ENCODE peak calls at places on chromosome 7, in five cellular contexts. Z, L, A, G and K are unnamed samples.

GRCh38 chr7:27923308-27923980 is 183.5 kb downstream of the TAX1BP1 start:
- DNase-seq in Z (no peak), L (peak; percentile 33), A (no peak), G (no peak), K (no peak)

GRCh38 chr7:113608786-113609185 is 310.0 kb downstream of the PPP1R3A start:
- DNase-seq in Z (no peak), L (no peak), A (no peak), G (no peak), K (no peak)

GRCh38 chr7:123273185-123273584 is 73.4 kb upstream of the SLC13A1 start:
- DNase-seq in Z (no peak), L (no peak), A (no peak), G (no peak), K (no peak)

GRCh38 chr7:5139998-5140397 is 50.0 kb upstream of the WIPI2 start:
- DNase-seq in Z (peak; percentile 42), L (peak; percentile 8), A (peak; percentile 61), G (no peak), K (no peak)

GRCh38 chr7:39125849-39126248 is 148.1 kb downstream of the POU6F2 start:
- DNase-seq in Z (no peak), L (no peak), A (peak; percentile 86), G (no peak), K (no peak)

GRCh38 chr7:13880789-13881188 is 108.7 kb downstream of the ETV1 start:
- DNase-seq in Z (no peak), L (peak; percentile 85), A (no peak), G (peak; percentile 76), K (no peak)

GRCh38 chr7:46352335-46352954 is 431.4 kb upstream of the IGFBP3 start:
- DNase-seq in Z (no peak), L (peak; percentile 78), A (peak; percentile 87), G (peak; percentile 71), K (peak; percentile 38)

GRCh38 chr7:104791065-104791464 is 222.9 kb upstream of the KMT2E start:
- DNase-seq in Z (no peak), L (peak; percentile 35), A (peak; percentile 43), G (peak; percentile 57), K (peak; percentile 98)

GRCh38 chr7:18426564-18427226 is 68.9 kb upstream of the HDAC9 start:
- DNase-seq in Z (no peak), L (peak; percentile 42), A (no peak), G (no peak), K (no peak)

GRCh38 chr7:10977113-10977512 is 3.4 kb downstream of the PHF14 start:
- DNase-seq in Z (no peak), L (no peak), A (no peak), G (no peak), K (no peak)

GRCh38 chr7:27616914-27617548 is 45.7 kb downstream of the HIBADH start:
- DNase-seq in Z (no peak), L (no peak), A (no peak), G (no peak), K (no peak)

GRCh38 chr7:155529346-155529745 is 17.0 kb downstream of the CNPY1 start:
- DNase-seq in Z (no peak), L (no peak), A (no peak), G (no peak), K (no peak)

GRCh38 chr7:78279035-78279434 is 480.5 kb downstream of the PHTF2 start:
- DNase-seq in Z (no peak), L (peak; percentile 58), A (no peak), G (peak; percentile 78), K (no peak)

GRCh38 chr7:105917659-105918058 is 41.3 kb upstream of the ATXN7L1 start:
- DNase-seq in Z (no peak), L (no peak), A (no peak), G (no peak), K (peak; percentile 27)

GRCh38 chr7:80136276-80137045 is 1.8 kb downstream of the GNAI1 start:
- DNase-seq in Z (no peak), L (peak; percentile 49), A (peak; percentile 13), G (peak; percentile 65), K (no peak)

GRCh38 chr7:42314696-42315095 is 77.7 kb upstream of the GLI3 start:
- DNase-seq in Z (no peak), L (no peak), A (no peak), G (peak; percentile 67), K (no peak)

GRCh38 chr7:127657500-127657899 is 5.5 kb downstream of the SND1 start:
- DNase-seq in Z (no peak), L (no peak), A (no peak), G (no peak), K (no peak)
- TF ChIP-seq CTCF in Z (no peak), L (no peak), A (no peak), G (no peak), K (no peak)

GRCh38 chr7:150745868-150746267 is 8.7 kb downstream of the GIMAP5 start:
- DNase-seq in Z (no peak), L (no peak), A (no peak), G (no peak), K (no peak)
- H3K4me3 ChIP-seq in Z (no peak overlapping the region), L (no peak overlapping the region), A (no peak overlapping the region), G (no peak overlapping the region), K (no peak overlapping the region)

GRCh38 chr7:158735935-158736334 is 31.3 kb upstream of the NCAPG2 start:
- DNase-seq in Z (no peak), L (no peak), A (no peak), G (no peak), K (no peak)

GRCh38 chr7:158734861-158735260 is 30.3 kb upstream of the NCAPG2 start:
- DNase-seq in Z (no peak), L (peak; percentile 8), A (no peak), G (peak; percentile 62), K (no peak)

GRCh38 chr7:158732483-158733219 is 28.0 kb upstream of the NCAPG2 start:
- DNase-seq in Z (no peak), L (no peak), A (no peak), G (no peak), K (no peak)

GRCh38 chr7:158733220-158733519 is 28.6 kb upstream of the NCAPG2 start:
- DNase-seq in Z (no peak), L (no peak), A (no peak), G (no peak), K (peak; percentile 67)

DNA sequence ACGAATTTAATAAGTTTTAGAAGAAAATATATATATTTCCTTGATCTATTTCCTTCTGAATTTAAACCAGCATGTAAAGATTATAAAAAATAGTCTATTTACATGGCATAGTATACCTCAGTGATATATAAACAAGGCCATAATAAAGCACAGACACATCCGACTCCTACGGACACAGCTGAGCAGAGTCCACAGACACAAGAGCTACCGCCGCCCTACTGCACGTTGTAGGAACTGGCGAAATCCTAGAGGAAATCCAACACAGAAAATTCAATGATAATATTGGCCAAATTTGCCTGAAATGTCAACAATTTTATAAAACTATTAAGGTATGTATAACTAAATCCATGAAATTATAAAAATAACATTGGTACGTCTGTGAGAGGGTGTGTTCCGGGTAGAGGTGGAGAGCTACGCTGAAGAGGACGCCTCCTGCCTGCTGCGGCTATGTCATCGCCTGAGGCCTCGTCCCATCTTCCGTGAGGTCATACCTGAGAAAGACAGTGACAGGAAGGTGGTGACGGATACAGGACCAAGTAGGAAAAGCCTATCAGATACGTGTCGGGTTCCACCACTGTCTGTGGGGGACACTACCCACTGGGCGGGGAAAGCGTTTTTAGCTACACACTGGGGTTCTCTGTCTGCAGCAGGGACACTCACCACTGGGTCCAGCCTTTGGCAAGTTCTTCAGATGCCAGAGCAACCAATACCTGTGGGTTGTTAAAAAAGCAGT is 29.3 kb upstream of the NCAPG2 start:
- DNase-seq in Z (no peak), L (no peak), A (no peak), G (no peak), K (no peak)
- TF ChIP-seq CTCF in Z (no peak), L (no peak), A (peak; percentile 15), G (no peak), K (peak; percentile 18)

DNA sequence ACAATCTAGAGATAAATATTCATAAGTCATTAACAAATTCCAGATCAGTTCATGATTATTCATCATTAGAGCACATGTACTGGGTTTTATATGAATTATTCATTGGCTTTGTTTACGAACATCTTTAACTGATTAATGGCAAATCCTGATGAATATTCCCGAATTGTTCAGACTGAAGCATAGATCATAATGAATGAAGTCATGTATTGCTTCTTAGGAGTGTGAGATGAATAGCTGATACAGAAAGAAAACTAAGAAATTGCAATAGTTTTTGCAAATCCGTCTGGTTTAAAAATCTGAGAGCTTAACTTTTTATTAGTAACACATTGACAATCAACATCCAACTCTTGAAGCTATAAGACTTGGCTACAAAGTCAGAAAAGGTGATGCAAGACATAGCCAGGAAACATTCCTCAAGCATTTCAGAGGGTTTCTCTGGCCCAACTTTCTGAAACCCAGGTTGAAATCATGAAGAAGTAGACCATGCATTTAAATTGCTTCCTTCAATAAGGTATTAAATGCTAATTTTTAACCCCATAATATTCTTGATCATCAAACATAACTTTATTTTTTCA is 183.7 kb upstream of the DGKB start:
- DNase-seq in Z (no peak), L (peak; percentile 65), A (no peak), G (no peak), K (no peak)
- H3K4me3 ChIP-seq in Z (no peak overlapping the region), L (no peak overlapping the region), A (no peak overlapping the region), G (no peak overlapping the region), K (no peak overlapping the region)

DNA sequence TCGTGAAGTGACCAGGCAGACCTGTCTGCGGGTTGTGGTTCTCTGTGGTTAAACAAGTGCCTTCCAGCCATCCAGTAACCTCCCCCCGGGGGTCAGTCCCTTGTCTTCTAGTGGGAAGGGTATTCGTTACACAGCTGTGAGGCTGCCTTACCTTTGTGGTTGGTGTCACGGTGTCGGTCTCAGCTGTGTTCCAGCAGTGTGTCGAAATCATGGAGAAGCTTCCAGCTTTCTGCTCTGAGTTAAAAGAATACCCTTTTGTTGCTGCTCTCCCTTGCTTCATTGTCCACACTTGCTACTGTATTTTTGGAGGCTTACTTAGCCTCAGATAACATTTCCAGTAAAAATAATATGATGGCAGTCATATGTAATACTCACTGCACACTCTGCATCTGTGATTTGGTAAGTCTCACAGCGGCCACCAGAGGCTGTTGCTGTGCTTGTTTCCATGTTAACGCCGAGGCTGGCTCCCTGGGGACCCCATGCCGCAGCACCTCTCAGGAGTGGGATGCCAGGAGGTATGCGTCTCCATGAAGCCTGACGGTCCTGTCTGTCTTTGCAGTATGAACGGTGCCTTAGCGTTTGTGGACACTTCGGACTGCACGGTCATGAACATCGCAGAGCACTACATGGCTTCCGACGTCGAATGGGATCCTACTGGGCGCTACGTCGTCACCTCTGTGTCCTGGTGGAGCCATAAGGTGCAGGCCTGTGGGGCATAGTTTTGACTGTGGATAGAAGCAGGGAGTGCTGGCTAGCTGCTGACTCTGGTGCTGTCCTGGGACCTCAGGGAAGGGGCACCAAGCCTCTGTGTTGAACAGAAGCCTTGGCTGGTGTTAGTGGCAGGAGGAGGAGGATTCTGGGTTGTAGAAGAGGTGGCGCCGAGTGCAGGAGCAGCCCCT is 20.5 kb downstream of the EIF3B start:
- DNase-seq in Z (no peak), L (no peak), A (no peak), G (no peak), K (no peak)
- TF ChIP-seq CTCF in Z (no peak), L (no peak), A (no peak), G (no peak), K (no peak)

DNA sequence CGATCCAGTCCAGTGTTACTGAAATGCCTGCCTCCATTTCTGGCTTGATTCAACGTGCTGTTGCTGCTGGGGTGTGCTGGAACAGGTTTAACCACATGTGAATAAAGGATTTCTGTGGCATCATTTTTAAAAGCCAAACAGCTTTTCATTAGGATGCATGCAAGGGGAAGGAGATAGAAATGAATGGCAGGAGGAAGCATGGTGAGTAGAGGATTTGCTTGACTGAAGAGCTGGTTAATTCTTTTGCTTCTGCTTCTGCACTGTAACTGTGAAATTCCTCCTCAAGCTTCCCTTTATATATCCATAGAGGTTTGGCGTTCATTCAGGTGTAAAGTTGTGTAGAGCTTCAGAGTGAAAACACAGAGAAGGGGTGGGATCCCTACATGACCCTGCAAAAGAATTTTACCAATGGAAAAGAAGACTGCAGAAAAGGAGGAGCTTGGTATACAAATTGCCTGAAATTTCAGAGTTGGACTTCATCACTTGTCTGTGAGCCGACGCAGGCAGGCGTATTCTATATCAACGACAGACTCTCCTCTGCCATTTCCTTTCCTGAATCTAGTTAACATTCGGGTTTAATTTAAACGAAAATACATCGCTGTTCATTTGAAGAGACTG is at the start of gene SOSTDC1:
- DNase-seq in Z (no peak), L (peak; percentile 13), A (peak; percentile 54), G (peak; percentile 32), K (no peak)
- H3K4me3 ChIP-seq in Z (peak within 1 kb of the TSS; percentile 32), L (peak within 1 kb of the TSS; percentile 37), A (peak within 1 kb of the TSS; percentile 8), G (peak within 1 kb of the TSS; percentile 27), K (no peak within 1 kb of the TSS)